ENCODE peak calls at places on chromosome 3, in five cellular contexts. V is GM23338, M is A549, P is K562, T is GM12878. W is an unnamed sample.

GRCh38 chr3:138960417-138960852 is 13.4 kb downstream of the FOXL2NB start:
- DNase-seq in P (no peak), M (no peak), T (no peak), V (no peak), W (no peak)

GRCh38 chr3:46187876-46188275 is 20.2 kb downstream of the CCR1 start:
- DNase-seq in M (peak), P (no peak), T (no peak), V (no peak), W (no peak)

GRCh38 chr3:31379598-31379997 is 153.1 kb upstream of the STT3B start:
- DNase-seq in M (no peak), P (no peak), V (no peak), T (no peak), W (no peak)

GRCh38 chr3:14758893-14759292 is 59.9 kb upstream of the FGD5 start:
- DNase-seq in T (no peak), P (no peak), M (no peak), V (no peak), W (no peak)

GRCh38 chr3:50323092-50323600 is 601 bp upstream of the HYAL2 start:
- DNase-seq in P (no peak), V (no peak), T (no peak), M (no peak), W (no peak)

GRCh38 chr3:14425574-14426304 is 23.3 kb downstream of the SLC6A6 start:
- DNase-seq in M (no peak), P (no peak), V (no peak), T (no peak), W (no peak)

GRCh38 chr3:15633159-15633558 is 31.6 kb downstream of the BTD start:
- DNase-seq in T (no peak), M (no peak), V (peak), P (no peak), W (no peak)

GRCh38 chr3:136962961-136963360 is 5.2 kb downstream of the IL20RB start:
- DNase-seq in M (no peak), P (no peak), V (no peak), T (no peak), W (no peak)

GRCh38 chr3:124883766-124884473 is 3.2 kb downstream of the ITGB5 start:
- DNase-seq in V (no peak), T (no peak), M (no peak), P (no peak), W (no peak)

GRCh38 chr3:152202976-152203626 is 65.6 kb upstream of the MBNL1 start:
- DNase-seq in V (no peak), M (peak), T (no peak), P (peak), W (no peak)

GRCh38 chr3:173395073-173395411 is 2.5 kb upstream of the NLGN1 start:
- DNase-seq in M (no peak), V (no peak), P (no peak), T (no peak), W (no peak)

GRCh38 chr3:36796896-36797295 is 32.5 kb upstream of the DCLK3 start:
- DNase-seq in T (no peak), V (no peak), P (no peak), M (peak), W (no peak)

GRCh38 chr3:8964436-8965370 is 1.4 kb upstream of the RAD18 start:
- DNase-seq in T (no peak), M (peak), P (no peak), V (peak), W (peak)

GRCh38 chr3:72725229-72725628 is 123.0 kb downstream of the SHQ1 start:
- DNase-seq in M (no peak), V (no peak), P (no peak), T (no peak), W (no peak)

GRCh38 chr3:72722930-72723726 is 125.1 kb downstream of the SHQ1 start:
- DNase-seq in M (peak), T (peak), V (no peak), P (no peak), W (no peak)

GRCh38 chr3:72727207-72727606 is 121.0 kb downstream of the SHQ1 start:
- DNase-seq in T (no peak), V (no peak), P (no peak), M (no peak), W (no peak)

GRCh38 chr3:72721696-72722381 is 126.4 kb downstream of the SHQ1 start:
- DNase-seq in M (no peak), P (no peak), T (no peak), V (no peak), W (no peak)

DNA sequence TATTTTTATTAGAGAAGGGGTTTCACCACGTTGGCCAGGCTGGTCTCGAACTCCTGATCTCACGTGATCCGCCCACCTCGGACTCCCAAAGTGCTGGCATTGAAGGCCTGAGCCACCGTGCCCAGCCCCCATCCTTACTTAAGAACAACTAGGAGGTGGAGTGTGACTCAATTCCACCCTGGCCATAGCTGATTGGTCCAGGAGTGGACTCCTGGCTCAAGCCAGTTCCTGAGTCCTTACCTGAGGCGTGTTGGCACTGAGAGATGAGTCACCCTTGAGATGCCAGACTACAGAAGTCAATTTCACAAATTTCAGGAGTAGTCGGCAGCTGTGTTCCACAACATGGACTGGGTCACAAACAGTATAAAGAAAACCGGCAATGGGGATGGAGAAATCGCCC is 124.2 kb downstream of the SHQ1 start:
- DNase-seq in V (no peak), M (peak), P (no peak), T (no peak), W (no peak)
- TF ChIP-seq JUNB in V (no peak), M (no peak), P (no peak), T (no peak), W (no peak)

GRCh38 chr3:189276481-189277190 is 104.9 kb downstream of the TPRG1 start:
- DNase-seq in T (no peak), M (no peak), V (no peak), P (no peak), W (no peak)
- TF ChIP-seq JUNB in T (peak), M (no peak), V (no peak), P (no peak), W (no peak)

DNA sequence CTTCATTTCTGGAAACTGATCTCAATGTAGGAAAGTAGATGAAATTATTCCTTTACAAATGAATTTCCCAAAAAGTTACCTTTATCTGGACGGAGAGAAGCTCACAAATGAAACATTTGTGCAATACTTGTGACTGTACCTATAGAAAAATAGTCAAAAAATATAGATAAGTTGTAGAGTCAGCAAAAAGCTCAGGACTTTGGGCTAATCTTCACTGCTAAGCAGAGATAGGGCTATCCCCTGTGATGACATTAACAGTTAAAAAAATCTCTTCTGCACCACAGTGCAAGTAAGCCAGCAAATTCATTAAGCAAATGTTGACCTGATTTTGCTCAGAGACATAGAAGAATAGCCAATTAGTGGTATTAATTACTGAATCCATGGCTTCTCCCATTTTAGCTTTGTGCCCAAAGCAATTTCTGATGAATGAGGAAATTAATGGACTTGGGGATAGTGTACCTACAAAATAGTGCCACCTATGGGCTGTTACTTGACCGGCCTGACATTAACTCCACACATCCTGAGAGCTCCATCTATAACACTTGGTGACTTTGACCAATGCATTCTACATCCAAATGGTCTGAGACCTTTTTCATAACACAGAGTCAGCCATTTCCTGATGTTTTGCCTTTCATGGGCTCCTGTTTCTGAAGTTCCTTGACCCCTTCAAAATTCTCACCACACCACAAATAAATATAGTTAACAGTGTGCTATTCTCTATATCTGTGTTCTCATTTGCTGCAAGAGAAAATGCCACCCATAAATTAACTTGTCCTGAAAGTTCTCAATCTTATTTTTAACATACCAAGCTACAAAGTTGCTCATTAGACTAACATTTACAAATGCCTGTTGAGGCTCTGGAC is 105.0 kb downstream of the SSR3 start:
- DNase-seq in V (peak), M (peak), T (no peak), P (peak), W (peak)
- TF ChIP-seq JUNB in V (no peak), M (no peak), T (no peak), P (no peak), W (no peak)

GRCh38 chr3:121641127-121641526 is 19.6 kb downstream of the HCLS1 start:
- DNase-seq in T (no peak), P (no peak), V (no peak), M (no peak), W (no peak)

GRCh38 chr3:121637922-121638321 is 22.8 kb downstream of the HCLS1 start:
- DNase-seq in V (no peak), P (no peak), T (no peak), M (no peak), W (no peak)

GRCh38 chr3:121648219-121648958 is 12.3 kb downstream of the HCLS1 start:
- DNase-seq in V (no peak), T (no peak), M (no peak), P (no peak), W (no peak)

GRCh38 chr3:121645054-121645453 is 15.6 kb downstream of the HCLS1 start:
- DNase-seq in V (no peak), P (no peak), T (no peak), M (no peak), W (no peak)

DNA sequence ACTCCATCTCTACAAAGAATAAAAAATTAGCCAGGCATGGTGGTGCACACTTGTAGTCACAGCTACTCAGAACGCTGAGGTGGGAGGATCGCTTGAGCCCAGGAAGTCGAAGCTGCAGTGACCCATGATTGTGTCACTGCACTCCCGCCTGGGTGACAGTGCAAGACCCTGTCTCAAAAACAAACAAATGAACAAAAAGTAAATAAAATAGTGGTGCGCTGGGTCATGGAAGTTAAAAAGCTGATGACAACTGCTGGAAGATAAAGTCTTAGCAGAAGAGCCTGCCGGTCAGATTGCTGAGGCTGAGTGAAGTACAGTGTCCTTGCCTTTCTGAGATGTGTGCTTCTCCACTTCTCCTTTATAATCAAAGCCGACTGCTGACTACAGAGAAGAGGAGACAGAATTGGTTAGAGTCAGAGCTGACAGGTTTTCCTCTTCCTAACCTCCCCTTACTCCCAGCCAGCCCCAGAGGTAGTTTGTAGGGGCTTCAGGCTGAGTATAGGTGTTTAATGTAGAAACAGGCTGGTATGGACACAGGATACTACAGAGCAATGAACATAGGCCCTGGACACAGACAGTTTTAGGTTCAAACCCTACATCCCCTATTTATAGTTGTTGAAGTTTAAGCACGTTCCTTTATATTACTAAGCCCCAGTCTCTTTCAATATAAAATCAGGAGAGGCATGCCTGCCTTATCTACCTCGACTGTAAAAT is 17.9 kb downstream of the HCLS1 start:
- DNase-seq in V (no peak), P (no peak), T (no peak), M (no peak), W (peak)
- TF ChIP-seq JUNB in V (no peak), P (no peak), T (no peak), M (no peak), W (no peak)

GRCh38 chr3:11145888-11146287 is 8.4 kb upstream of the HRH1 start:
- DNase-seq in V (no peak), P (no peak), T (no peak), M (peak), W (no peak)
- TF ChIP-seq JUNB in V (no peak), P (no peak), T (no peak), M (no peak), W (no peak)

GRCh38 chr3:38349684-38350359 is 3.2 kb downstream of the XYLB start:
- DNase-seq in P (no peak), T (no peak), M (no peak), V (no peak), W (no peak)
- TF ChIP-seq JUNB in P (no peak), T (no peak), M (no peak), V (no peak), W (no peak)